ENCODE peak calls at places on chromosomes 6 and 20, in four cellular contexts. V, R, W and H are unnamed samples.

GRCh38 chr20:38201356-38201755 is 36.3 kb upstream of the TGM2 start:
- DNase-seq in V (peak; percentile 12), R (peak; percentile 7), W (peak; percentile 72), H (no peak)

GRCh38 chr20:53875452-53875851 is 194.9 kb downstream of the BCAS1 start:
- DNase-seq in V (no peak), R (no peak), W (no peak), H (no peak)

GRCh38 chr6:133749427-133749826 is 139.5 kb upstream of the TCF21 start:
- DNase-seq in V (no peak), R (no peak), W (no peak), H (no peak)

GRCh38 chr6:13248953-13249432 is 79.3 kb downstream of the TBC1D7 start:
- DNase-seq in V (no peak), R (no peak), W (no peak), H (no peak)

GRCh38 chr6:153024401-153025017 is 22.0 kb upstream of the MTRF1L start:
- DNase-seq in V (peak; percentile 48), R (peak; percentile 69), W (peak; percentile 58), H (peak; percentile 36)

GRCh38 chr6:105014448-105014847 is 57.5 kb downstream of the LIN28B start:
- DNase-seq in V (no peak), R (no peak), W (no peak), H (no peak)

GRCh38 chr20:44039147-44039546 is 124.5 kb downstream of the TOX2 start:
- DNase-seq in V (no peak), R (no peak), W (no peak), H (no peak)

GRCh38 chr6:35213824-35214756 is at the start of gene SCUBE3:
- DNase-seq in V (peak; percentile 95), R (peak; percentile 90), W (peak; percentile 34), H (peak; percentile 37)

GRCh38 chr20:18987781-18988360 is 174.3 kb downstream of the SCP2D1 start:
- DNase-seq in V (no peak), R (no peak), W (no peak), H (no peak)

GRCh38 chr6:168794515-168794914 is 353.5 kb downstream of the SMOC2 start:
- DNase-seq in V (no peak), R (no peak), W (no peak), H (no peak)

GRCh38 chr20:23691675-23692074 is 2.8 kb upstream of the CST4 start:
- DNase-seq in V (no peak), R (no peak), W (no peak), H (no peak)

GRCh38 chr20:58888521-58889333 is 36.2 kb downstream of the GNAS start:
- DNase-seq in V (peak; percentile 92), R (peak; percentile 86), W (peak; percentile 73), H (peak; percentile 54)

GRCh38 chr20:64111841-64112641 is 4.7 kb upstream of the NPBWR2 start:
- DNase-seq in V (no peak), R (no peak), W (no peak), H (no peak)

GRCh38 chr20:43516251-43516824 is 8.8 kb downstream of the L3MBTL1 start:
- DNase-seq in V (no peak), R (no peak), W (no peak), H (no peak)

GRCh38 chr6:169950558-169950957 is 199.1 kb downstream of the ERMARD start:
- DNase-seq in V (peak; percentile 38), R (no peak), W (no peak), H (peak; percentile 6)

GRCh38 chr6:157514659-157515496 is 133.9 kb downstream of the ZDHHC14 start:
- DNase-seq in V (no peak), R (no peak), W (peak; percentile 51), H (no peak)

GRCh38 chr20:59122377-59122932 is 41.2 kb upstream of the ZNF831 start:
- DNase-seq in V (no peak), R (no peak), W (no peak), H (no peak)

GRCh38 chr20:1185781-1186334 is 1.1 kb upstream of the TMEM74B start:
- DNase-seq in V (peak; percentile 93), R (peak; percentile 86), W (peak; percentile 7), H (peak; percentile 47)

GRCh38 chr6:46756469-46757205 is 9.9 kb downstream of the ANKRD66 start:
- DNase-seq in V (no peak), R (peak; percentile 24), W (peak; percentile 17), H (no peak)

GRCh38 chr6:84635081-84635745 is 129.2 kb downstream of the TBX18 start:
- DNase-seq in V (no peak), R (no peak), W (peak; percentile 63), H (no peak)

GRCh38 chr6:107741191-107741680 is 82.9 kb downstream of the SCML4 start:
- DNase-seq in V (no peak), R (no peak), W (no peak), H (no peak)

GRCh38 chr6:157106487-157106886 is 216.8 kb downstream of the TMEM242 start:
- DNase-seq in V (no peak), R (peak; percentile 36), W (peak; percentile 66), H (no peak)

GRCh38 chr6:11209941-11210340 is 22.5 kb downstream of the NEDD9 start:
- DNase-seq in V (no peak), R (no peak), W (no peak), H (no peak)

GRCh38 chr6:124924333-124924759 is 37.9 kb upstream of the RNF217 start:
- DNase-seq in V (no peak), R (no peak), W (peak; percentile 45), H (no peak)

GRCh38 chr6:166957087-166957804 is 896 bp upstream of the RNASET2 start:
- DNase-seq in V (peak; percentile 80), R (peak; percentile 32), W (no peak), H (no peak)

GRCh38 chr6:9398794-9399373 is 963.5 kb upstream of the SLC35B3 start:
- DNase-seq in V (peak; percentile 17), R (no peak), W (no peak), H (no peak)

GRCh38 chr20:22382742-22383141 is 201.6 kb downstream of the FOXA2 start:
- DNase-seq in V (no peak), R (no peak), W (no peak), H (no peak)

GRCh38 chr6:49401063-49401462 is 62.0 kb downstream of the MMUT start:
- DNase-seq in V (no peak), R (no peak), W (no peak), H (no peak)

GRCh38 chr6:109695468-109695867 is 4.4 kb downstream of the FIG4 start:
- DNase-seq in V (no peak), R (no peak), W (no peak), H (no peak)

GRCh38 chr20:3202965-3203314 is 1.5 kb downstream of the DDRGK1 start:
- DNase-seq in V (no peak), R (no peak), W (no peak), H (no peak)

GRCh38 chr6:46677314-46677654 is 10.4 kb upstream of the TDRD6 start:
- DNase-seq in V (peak; percentile 62), R (peak; percentile 27), W (no peak), H (no peak)

GRCh38 chr20:10047427-10047826 is 12.6 kb downstream of the ANKEF1 start:
- DNase-seq in V (peak; percentile 27), R (peak; percentile 58), W (no peak), H (no peak)

GRCh38 chr6:101830501-101831031 is 437.1 kb downstream of the GRIK2 start:
- DNase-seq in V (no peak), R (no peak), W (peak; percentile 74), H (no peak)

GRCh38 chr20:54633903-54634302 is 158.5 kb downstream of the DOK5 start:
- DNase-seq in V (no peak), R (no peak), W (no peak), H (no peak)

GRCh38 chr20:9935285-9935684 is 96.4 kb upstream of the PAK5 start:
- DNase-seq in V (no peak), R (no peak), W (no peak), H (no peak)

GRCh38 chr6:19690676-19691075 is 146.5 kb upstream of the ID4 start:
- DNase-seq in V (no peak), R (no peak), W (no peak), H (no peak)

GRCh38 chr6:157034433-157035230 is 257.5 kb downstream of the ARID1B start:
- DNase-seq in V (peak; percentile 52), R (no peak), W (peak; percentile 74), H (peak; percentile 60)

GRCh38 chr6:33314515-33314942 is 651 bp upstream of the TAPBP start:
- DNase-seq in V (peak; percentile 79), R (peak; percentile 22), W (peak; percentile 72), H (peak; percentile 89)

GRCh38 chr6:144736763-144737162 is 451.6 kb downstream of the UTRN start:
- DNase-seq in V (no peak), R (no peak), W (no peak), H (peak; percentile 92)

GRCh38 chr6:16320533-16321340 is 82.3 kb downstream of the GMPR start:
- DNase-seq in V (no peak), R (no peak), W (no peak), H (no peak)